ENCODE peak calls at places on chromosomes 11 and 22, in six cellular contexts. One of them, this sample, is unnamed.

GRCh38 chr11:132125855-132126841 is 755.7 kb downstream of the NTM start:
- DNase-seq in testis: no peak
- DNase-seq in ovary: no peak
- DNase-seq in heart left ventricle: peak; percentile 28
- DNase-seq in HepG2: no peak
- DNase-seq in sigmoid colon: no peak
- DNase-seq in this sample: no peak

GRCh38 chr11:17343907-17344306 is 7.7 kb upstream of the NCR3LG1 start:
- DNase-seq in testis: no peak
- DNase-seq in ovary: no peak
- DNase-seq in heart left ventricle: no peak
- DNase-seq in HepG2: no peak
- DNase-seq in sigmoid colon: no peak
- DNase-seq in this sample: no peak

GRCh38 chr11:108895579-108896480 is 231.0 kb downstream of the DDX10 start:
- DNase-seq in testis: no peak
- DNase-seq in ovary: no peak
- DNase-seq in heart left ventricle: no peak
- DNase-seq in HepG2: peak; percentile 16
- DNase-seq in sigmoid colon: no peak
- DNase-seq in this sample: no peak

GRCh38 chr22:36753916-36754315 is 22.0 kb downstream of the IFT27 start:
- DNase-seq in testis: no peak
- DNase-seq in ovary: no peak
- DNase-seq in heart left ventricle: no peak
- DNase-seq in HepG2: no peak
- DNase-seq in sigmoid colon: peak; percentile 40
- DNase-seq in this sample: no peak

GRCh38 chr11:86917577-86917976 is 37.6 kb downstream of the FZD4 start:
- DNase-seq in testis: no peak
- DNase-seq in ovary: no peak
- DNase-seq in heart left ventricle: no peak
- DNase-seq in HepG2: no peak
- DNase-seq in sigmoid colon: no peak
- DNase-seq in this sample: no peak

GRCh38 chr11:132721526-132721925 is 810.8 kb downstream of the OPCML start:
- DNase-seq in testis: no peak
- DNase-seq in ovary: no peak
- DNase-seq in heart left ventricle: no peak
- DNase-seq in HepG2: no peak
- DNase-seq in sigmoid colon: no peak
- DNase-seq in this sample: no peak

GRCh38 chr11:6431861-6432260 is 8.9 kb downstream of the HPX start:
- DNase-seq in testis: no peak
- DNase-seq in ovary: no peak
- DNase-seq in heart left ventricle: no peak
- DNase-seq in HepG2: no peak
- DNase-seq in sigmoid colon: no peak
- DNase-seq in this sample: no peak

GRCh38 chr11:85752890-85753581 is 57.9 kb downstream of the SYTL2 start:
- DNase-seq in testis: peak; percentile 20
- DNase-seq in ovary: no peak
- DNase-seq in heart left ventricle: peak; percentile 24
- DNase-seq in HepG2: no peak
- DNase-seq in sigmoid colon: no peak
- DNase-seq in this sample: no peak

GRCh38 chr11:77783023-77783422 is 37.5 kb downstream of the RSF1 start:
- DNase-seq in testis: no peak
- DNase-seq in ovary: no peak
- DNase-seq in heart left ventricle: no peak
- DNase-seq in HepG2: no peak
- DNase-seq in sigmoid colon: no peak
- DNase-seq in this sample: no peak

GRCh38 chr11:113184498-113184897 is 129.9 kb upstream of the TTC12 start:
- DNase-seq in testis: no peak
- DNase-seq in ovary: no peak
- DNase-seq in heart left ventricle: no peak
- DNase-seq in HepG2: peak; percentile 35
- DNase-seq in sigmoid colon: no peak
- DNase-seq in this sample: peak; percentile 92

GRCh38 chr11:121300972-121301699 is 8.6 kb downstream of the SC5D start:
- DNase-seq in testis: no peak
- DNase-seq in ovary: no peak
- DNase-seq in heart left ventricle: no peak
- DNase-seq in HepG2: no peak
- DNase-seq in sigmoid colon: no peak
- DNase-seq in this sample: no peak

GRCh38 chr22:26536056-26536761 is 23.9 kb upstream of the TFIP11 start:
- DNase-seq in testis: no peak
- DNase-seq in ovary: no peak
- DNase-seq in heart left ventricle: no peak
- DNase-seq in HepG2: no peak
- DNase-seq in sigmoid colon: no peak
- DNase-seq in this sample: no peak

GRCh38 chr11:78149646-78150045 is 10.2 kb upstream of the ALG8 start:
- DNase-seq in testis: no peak
- DNase-seq in ovary: peak; percentile 56
- DNase-seq in heart left ventricle: no peak
- DNase-seq in HepG2: no peak
- DNase-seq in sigmoid colon: no peak
- DNase-seq in this sample: no peak

GRCh38 chr11:45624095-45624494 is 41.3 kb downstream of the CHST1 start:
- DNase-seq in testis: no peak
- DNase-seq in ovary: no peak
- DNase-seq in heart left ventricle: no peak
- DNase-seq in HepG2: no peak
- DNase-seq in sigmoid colon: no peak
- DNase-seq in this sample: no peak

GRCh38 chr11:110015695-110016094 is 77.5 kb upstream of the ZC3H12C start:
- DNase-seq in testis: no peak
- DNase-seq in ovary: no peak
- DNase-seq in heart left ventricle: no peak
- DNase-seq in HepG2: no peak
- DNase-seq in sigmoid colon: no peak
- DNase-seq in this sample: no peak

GRCh38 chr11:2507945-2508749 is 63.3 kb downstream of the KCNQ1 start:
- DNase-seq in testis: peak; percentile 11
- DNase-seq in ovary: no peak
- DNase-seq in heart left ventricle: no peak
- DNase-seq in HepG2: no peak
- DNase-seq in sigmoid colon: peak; percentile 46
- DNase-seq in this sample: no peak

GRCh38 chr11:4041731-4042391 is 52.7 kb upstream of the RRM1 start:
- DNase-seq in testis: no peak
- DNase-seq in ovary: no peak
- DNase-seq in heart left ventricle: no peak
- DNase-seq in HepG2: no peak
- DNase-seq in sigmoid colon: no peak
- DNase-seq in this sample: no peak

GRCh38 chr22:39916496-39916895 is 15.6 kb downstream of the GRAP2 start:
- DNase-seq in testis: no peak
- DNase-seq in ovary: no peak
- DNase-seq in heart left ventricle: no peak
- DNase-seq in HepG2: no peak
- DNase-seq in sigmoid colon: no peak
- DNase-seq in this sample: no peak

GRCh38 chr11:2693271-2693833 is 6.4 kb downstream of the KCNQ1OT1 start:
- DNase-seq in testis: no peak
- DNase-seq in ovary: no peak
- DNase-seq in heart left ventricle: no peak
- DNase-seq in HepG2: no peak
- DNase-seq in sigmoid colon: peak; percentile 48
- DNase-seq in this sample: no peak

GRCh38 chr11:7351228-7351627 is 99.5 kb downstream of the SYT9 start:
- DNase-seq in testis: no peak
- DNase-seq in ovary: no peak
- DNase-seq in heart left ventricle: no peak
- DNase-seq in HepG2: no peak
- DNase-seq in sigmoid colon: no peak
- DNase-seq in this sample: no peak

GRCh38 chr11:112336356-112336886 is 75.8 kb upstream of the PLET1 start:
- DNase-seq in testis: no peak
- DNase-seq in ovary: no peak
- DNase-seq in heart left ventricle: no peak
- DNase-seq in HepG2: no peak
- DNase-seq in sigmoid colon: no peak
- DNase-seq in this sample: peak; percentile 22

GRCh38 chr22:42821386-42821785 is 35.7 kb downstream of the ARFGAP3 start:
- DNase-seq in testis: no peak
- DNase-seq in ovary: no peak
- DNase-seq in heart left ventricle: no peak
- DNase-seq in HepG2: no peak
- DNase-seq in sigmoid colon: no peak
- DNase-seq in this sample: no peak

GRCh38 chr11:67120881-67121710 is 2.0 kb downstream of the KDM2A start:
- DNase-seq in testis: peak; percentile 40
- DNase-seq in ovary: no peak
- DNase-seq in heart left ventricle: peak; percentile 22
- DNase-seq in HepG2: no peak
- DNase-seq in sigmoid colon: peak; percentile 70
- DNase-seq in this sample: no peak

GRCh38 chr11:72641522-72641899 is 32.7 kb downstream of the PDE2A start:
- DNase-seq in testis: no peak
- DNase-seq in ovary: no peak
- DNase-seq in heart left ventricle: no peak
- DNase-seq in HepG2: no peak
- DNase-seq in sigmoid colon: no peak
- DNase-seq in this sample: no peak

GRCh38 chr11:72642815-72643511 is 31.3 kb downstream of the PDE2A start:
- DNase-seq in testis: peak; percentile 51
- DNase-seq in ovary: peak; percentile 62
- DNase-seq in heart left ventricle: peak; percentile 62
- DNase-seq in HepG2: no peak
- DNase-seq in sigmoid colon: peak; percentile 83
- DNase-seq in this sample: no peak

GRCh38 chr11:72639475-72640375 is 34.5 kb downstream of the PDE2A start:
- DNase-seq in testis: no peak
- DNase-seq in ovary: no peak
- DNase-seq in heart left ventricle: peak; percentile 61
- DNase-seq in HepG2: no peak
- DNase-seq in sigmoid colon: no peak
- DNase-seq in this sample: no peak

GRCh38 chr11:72643547-72643946 is 30.7 kb downstream of the PDE2A start:
- DNase-seq in testis: no peak
- DNase-seq in ovary: no peak
- DNase-seq in heart left ventricle: no peak
- DNase-seq in HepG2: no peak
- DNase-seq in sigmoid colon: no peak
- DNase-seq in this sample: no peak

GRCh38 chr11:72641900-72642814 is 32.1 kb downstream of the PDE2A start:
- DNase-seq in testis: peak; percentile 23
- DNase-seq in ovary: peak; percentile 38
- DNase-seq in heart left ventricle: peak; percentile 61
- DNase-seq in HepG2: no peak
- DNase-seq in sigmoid colon: peak; percentile 78
- DNase-seq in this sample: no peak
- TF ChIP-seq POLR2A in testis: no peak
- TF ChIP-seq POLR2A in ovary: no peak
- TF ChIP-seq POLR2A in heart left ventricle: peak; percentile 83
- TF ChIP-seq POLR2A in HepG2: no peak
- TF ChIP-seq POLR2A in sigmoid colon: peak; percentile 32
- TF ChIP-seq POLR2A in this sample: no peak

GRCh38 chr11:134037093-134037908 is 31.6 kb upstream of the JAM3 start:
- DNase-seq in testis: peak; percentile 76
- DNase-seq in ovary: peak; percentile 84
- DNase-seq in heart left ventricle: peak; percentile 85
- DNase-seq in HepG2: no peak
- DNase-seq in sigmoid colon: peak; percentile 94
- DNase-seq in this sample: no peak
- TF ChIP-seq POLR2A in testis: no peak
- TF ChIP-seq POLR2A in ovary: peak; percentile 46
- TF ChIP-seq POLR2A in heart left ventricle: peak; percentile 45
- TF ChIP-seq POLR2A in HepG2: no peak
- TF ChIP-seq POLR2A in sigmoid colon: no peak
- TF ChIP-seq POLR2A in this sample: no peak

DNA sequence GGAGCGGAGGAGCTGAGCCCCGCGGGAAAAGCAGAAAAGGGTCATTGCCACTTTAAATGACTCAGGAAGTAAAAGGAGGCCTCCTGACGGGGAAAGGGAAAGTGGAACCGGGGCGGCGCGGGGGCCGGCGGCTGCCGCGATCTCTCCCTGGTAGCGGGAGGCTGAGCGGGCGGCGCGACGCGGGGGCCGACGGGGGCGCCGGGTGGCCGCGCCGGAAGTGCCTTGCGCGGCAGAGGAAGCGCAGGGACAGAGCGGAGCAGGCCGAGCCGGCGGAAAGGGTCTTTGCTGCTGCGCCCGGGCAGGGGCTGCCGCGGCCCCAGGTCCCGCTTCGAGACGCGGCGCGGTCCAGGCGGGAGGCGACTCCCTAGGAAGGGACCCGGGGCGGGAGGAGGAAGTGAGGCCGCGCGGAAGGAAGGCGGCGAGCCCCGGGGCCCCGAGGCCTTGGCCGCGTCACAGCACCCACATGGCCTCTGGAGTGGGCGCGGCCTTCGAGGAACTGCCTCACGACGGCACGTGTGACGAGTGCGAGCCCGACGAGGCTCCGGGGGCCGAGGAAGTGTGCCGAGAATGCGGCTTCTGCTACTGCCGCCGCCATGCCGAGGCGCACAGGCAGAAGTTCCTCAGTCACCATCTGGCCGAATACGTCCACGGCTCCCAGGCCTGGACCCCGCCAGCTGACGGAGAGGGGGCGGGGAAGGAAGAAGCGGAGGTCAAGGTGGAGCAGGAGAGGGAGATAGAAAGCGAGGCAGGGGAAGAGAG is at the start of gene TRIM44:
- DNase-seq in testis: peak; percentile 90
- DNase-seq in ovary: peak; percentile 83
- DNase-seq in heart left ventricle: peak; percentile 89
- DNase-seq in HepG2: peak; percentile 59
- DNase-seq in sigmoid colon: peak; percentile 91
- DNase-seq in this sample: no peak
- TF ChIP-seq POLR2A in testis: no peak
- TF ChIP-seq POLR2A in ovary: peak; percentile 44
- TF ChIP-seq POLR2A in heart left ventricle: peak; percentile 70
- TF ChIP-seq POLR2A in HepG2: no peak
- TF ChIP-seq POLR2A in sigmoid colon: no peak
- TF ChIP-seq POLR2A in this sample: peak; percentile 33

GRCh38 chr11:65435330-65435931 is 12.8 kb downstream of the NEAT1 start:
- DNase-seq in testis: peak; percentile 18
- DNase-seq in ovary: peak; percentile 27
- DNase-seq in heart left ventricle: peak; percentile 16
- DNase-seq in HepG2: no peak
- DNase-seq in sigmoid colon: peak; percentile 68
- DNase-seq in this sample: no peak

GRCh38 chr11:65436412-65437032 is 13.9 kb downstream of the NEAT1 start:
- DNase-seq in testis: peak; percentile 15
- DNase-seq in ovary: peak; percentile 34
- DNase-seq in heart left ventricle: peak; percentile 17
- DNase-seq in HepG2: no peak
- DNase-seq in sigmoid colon: peak; percentile 62
- DNase-seq in this sample: no peak

GRCh38 chr11:65434667-65435179 is 12.1 kb downstream of the NEAT1 start:
- DNase-seq in testis: peak; percentile 13
- DNase-seq in ovary: peak; percentile 18
- DNase-seq in heart left ventricle: no peak
- DNase-seq in HepG2: no peak
- DNase-seq in sigmoid colon: peak; percentile 52
- DNase-seq in this sample: no peak

GRCh38 chr11:65437436-65438227 is 15.0 kb downstream of the NEAT1 start:
- DNase-seq in testis: no peak
- DNase-seq in ovary: no peak
- DNase-seq in heart left ventricle: peak; percentile 18
- DNase-seq in HepG2: no peak
- DNase-seq in sigmoid colon: peak; percentile 66
- DNase-seq in this sample: no peak

GRCh38 chr11:65435981-65436411 is 13.4 kb downstream of the NEAT1 start:
- DNase-seq in testis: peak; percentile 26
- DNase-seq in ovary: peak; percentile 41
- DNase-seq in heart left ventricle: peak; percentile 32
- DNase-seq in HepG2: no peak
- DNase-seq in sigmoid colon: peak; percentile 79
- DNase-seq in this sample: no peak
- TF ChIP-seq POLR2A in testis: no peak
- TF ChIP-seq POLR2A in ovary: peak; percentile 9
- TF ChIP-seq POLR2A in heart left ventricle: peak; percentile 15
- TF ChIP-seq POLR2A in HepG2: no peak
- TF ChIP-seq POLR2A in sigmoid colon: no peak
- TF ChIP-seq POLR2A in this sample: no peak